ENCODE peak calls at places on chromosomes 6 and 20, in ten cellular contexts. One of them, this sample, is unnamed.

GRCh38 chr6:1949533-1949932 is 295.9 kb downstream of the GMDS start:
- DNase-seq in hepatocyte: no peak
- DNase-seq in HepG2: peak
- DNase-seq in neural progenitor cell: no peak
- DNase-seq in fibroblast of lung: peak
- DNase-seq in keratinocyte: no peak
- DNase-seq in MM.1S: no peak
- DNase-seq in GM23338: no peak
- DNase-seq in endothelial cell of umbilical vein: no peak
- DNase-seq in astrocyte: peak
- DNase-seq in this sample: no peak

GRCh38 chr6:91477688-91478087 is 890.8 kb upstream of the MAP3K7 start:
- DNase-seq in hepatocyte: no peak
- DNase-seq in HepG2: no peak
- DNase-seq in neural progenitor cell: no peak
- DNase-seq in fibroblast of lung: no peak
- DNase-seq in keratinocyte: no peak
- DNase-seq in MM.1S: no peak
- DNase-seq in GM23338: no peak
- DNase-seq in endothelial cell of umbilical vein: no peak
- DNase-seq in astrocyte: no peak
- DNase-seq in this sample: no peak

GRCh38 chr6:144302701-144303351 is 17.7 kb downstream of the UTRN start:
- DNase-seq in hepatocyte: no peak
- DNase-seq in HepG2: peak
- DNase-seq in neural progenitor cell: no peak
- DNase-seq in fibroblast of lung: no peak
- DNase-seq in keratinocyte: no peak
- DNase-seq in MM.1S: no peak
- DNase-seq in GM23338: peak
- DNase-seq in endothelial cell of umbilical vein: no peak
- DNase-seq in astrocyte: peak
- DNase-seq in this sample: no peak

GRCh38 chr6:18444176-18444575 is 57.0 kb downstream of the RNF144B start:
- DNase-seq in hepatocyte: no peak
- DNase-seq in HepG2: no peak
- DNase-seq in neural progenitor cell: no peak
- DNase-seq in fibroblast of lung: peak
- DNase-seq in keratinocyte: no peak
- DNase-seq in MM.1S: no peak
- DNase-seq in GM23338: no peak
- DNase-seq in endothelial cell of umbilical vein: no peak
- DNase-seq in astrocyte: peak
- DNase-seq in this sample: no peak

GRCh38 chr20:38046572-38046971 is 13.0 kb downstream of the RPRD1B start:
- DNase-seq in hepatocyte: no peak
- DNase-seq in HepG2: no peak
- DNase-seq in neural progenitor cell: no peak
- DNase-seq in fibroblast of lung: no peak
- DNase-seq in keratinocyte: no peak
- DNase-seq in MM.1S: no peak
- DNase-seq in GM23338: peak
- DNase-seq in endothelial cell of umbilical vein: no peak
- DNase-seq in astrocyte: no peak
- DNase-seq in this sample: no peak

GRCh38 chr6:138308728-138309110 is 69.0 kb upstream of the SMIM28 start:
- DNase-seq in hepatocyte: no peak
- DNase-seq in HepG2: no peak
- DNase-seq in neural progenitor cell: no peak
- DNase-seq in fibroblast of lung: no peak
- DNase-seq in keratinocyte: no peak
- DNase-seq in MM.1S: no peak
- DNase-seq in GM23338: no peak
- DNase-seq in endothelial cell of umbilical vein: no peak
- DNase-seq in astrocyte: no peak
- DNase-seq in this sample: no peak

GRCh38 chr6:26170181-26170580 is 83.0 kb downstream of the HFE start:
- DNase-seq in hepatocyte: no peak
- DNase-seq in HepG2: no peak
- DNase-seq in neural progenitor cell: no peak
- DNase-seq in fibroblast of lung: no peak
- DNase-seq in keratinocyte: no peak
- DNase-seq in MM.1S: peak
- DNase-seq in GM23338: no peak
- DNase-seq in endothelial cell of umbilical vein: no peak
- DNase-seq in astrocyte: no peak
- DNase-seq in this sample: peak

GRCh38 chr6:114220241-114220640 is 122.6 kb downstream of the HS3ST5 start:
- DNase-seq in hepatocyte: no peak
- DNase-seq in HepG2: no peak
- DNase-seq in neural progenitor cell: no peak
- DNase-seq in fibroblast of lung: no peak
- DNase-seq in keratinocyte: no peak
- DNase-seq in MM.1S: no peak
- DNase-seq in GM23338: no peak
- DNase-seq in endothelial cell of umbilical vein: no peak
- DNase-seq in astrocyte: no peak
- DNase-seq in this sample: no peak

GRCh38 chr6:152129606-152130249 is 322.2 kb downstream of the ESR1 start:
- DNase-seq in hepatocyte: no peak
- DNase-seq in HepG2: no peak
- DNase-seq in neural progenitor cell: no peak
- DNase-seq in fibroblast of lung: peak
- DNase-seq in keratinocyte: no peak
- DNase-seq in MM.1S: no peak
- DNase-seq in GM23338: peak
- DNase-seq in endothelial cell of umbilical vein: peak
- DNase-seq in astrocyte: no peak
- DNase-seq in this sample: no peak

GRCh38 chr20:51220293-51220706 is 197.4 kb upstream of the KCNG1 start:
- DNase-seq in hepatocyte: peak
- DNase-seq in HepG2: peak
- DNase-seq in neural progenitor cell: peak
- DNase-seq in fibroblast of lung: peak
- DNase-seq in keratinocyte: no peak
- DNase-seq in MM.1S: no peak
- DNase-seq in GM23338: peak
- DNase-seq in endothelial cell of umbilical vein: peak
- DNase-seq in astrocyte: no peak
- DNase-seq in this sample: peak

GRCh38 chr6:110681543-110682459 is 133.5 kb downstream of the CDK19 start:
- DNase-seq in hepatocyte: peak
- DNase-seq in HepG2: peak
- DNase-seq in neural progenitor cell: no peak
- DNase-seq in fibroblast of lung: no peak
- DNase-seq in keratinocyte: no peak
- DNase-seq in MM.1S: no peak
- DNase-seq in GM23338: no peak
- DNase-seq in endothelial cell of umbilical vein: no peak
- DNase-seq in astrocyte: no peak
- DNase-seq in this sample: no peak

GRCh38 chr6:127939442-127940066 is 38.7 kb upstream of the THEMIS start:
- DNase-seq in hepatocyte: no peak
- DNase-seq in HepG2: no peak
- DNase-seq in neural progenitor cell: no peak
- DNase-seq in fibroblast of lung: peak
- DNase-seq in keratinocyte: no peak
- DNase-seq in MM.1S: peak
- DNase-seq in GM23338: peak
- DNase-seq in endothelial cell of umbilical vein: peak
- DNase-seq in astrocyte: no peak
- DNase-seq in this sample: no peak

GRCh38 chr6:149840345-149841075 is 23.6 kb downstream of the LRP11 start:
- DNase-seq in hepatocyte: peak
- DNase-seq in HepG2: peak
- DNase-seq in neural progenitor cell: peak
- DNase-seq in fibroblast of lung: peak
- DNase-seq in keratinocyte: no peak
- DNase-seq in MM.1S: peak
- DNase-seq in GM23338: peak
- DNase-seq in endothelial cell of umbilical vein: peak
- DNase-seq in astrocyte: peak
- DNase-seq in this sample: peak
- TF ChIP-seq CTCF in hepatocyte: peak
- TF ChIP-seq CTCF in HepG2: peak
- TF ChIP-seq CTCF in neural progenitor cell: peak
- TF ChIP-seq CTCF in fibroblast of lung: peak
- TF ChIP-seq CTCF in keratinocyte: peak
- TF ChIP-seq CTCF in MM.1S: peak
- TF ChIP-seq CTCF in GM23338: peak
- TF ChIP-seq CTCF in endothelial cell of umbilical vein: peak
- TF ChIP-seq CTCF in astrocyte: peak
- TF ChIP-seq CTCF in this sample: peak

GRCh38 chr6:43076093-43076927 is at the start of gene PTK7:
- DNase-seq in hepatocyte: peak
- DNase-seq in HepG2: peak
- DNase-seq in neural progenitor cell: peak
- DNase-seq in fibroblast of lung: peak
- DNase-seq in keratinocyte: no peak
- DNase-seq in MM.1S: no peak
- DNase-seq in GM23338: peak
- DNase-seq in endothelial cell of umbilical vein: peak
- DNase-seq in astrocyte: no peak
- DNase-seq in this sample: peak
- TF ChIP-seq EZH2 in hepatocyte: no peak
- TF ChIP-seq EZH2 in HepG2: no peak
- TF ChIP-seq EZH2 in neural progenitor cell: no peak
- TF ChIP-seq EZH2 in fibroblast of lung: no peak
- TF ChIP-seq EZH2 in keratinocyte: no peak
- TF ChIP-seq EZH2 in MM.1S: peak
- TF ChIP-seq EZH2 in GM23338: no peak
- TF ChIP-seq EZH2 in endothelial cell of umbilical vein: no peak
- TF ChIP-seq EZH2 in astrocyte: no peak
- TF ChIP-seq EZH2 in this sample: no peak

GRCh38 chr6:112595201-112595600 is 248.1 kb downstream of the RFPL4B start:
- DNase-seq in hepatocyte: no peak
- DNase-seq in HepG2: no peak
- DNase-seq in neural progenitor cell: no peak
- DNase-seq in fibroblast of lung: no peak
- DNase-seq in keratinocyte: no peak
- DNase-seq in MM.1S: no peak
- DNase-seq in GM23338: no peak
- DNase-seq in endothelial cell of umbilical vein: no peak
- DNase-seq in astrocyte: peak
- DNase-seq in this sample: no peak

GRCh38 chr6:112603726-112604125 is 256.6 kb downstream of the RFPL4B start:
- DNase-seq in hepatocyte: no peak
- DNase-seq in HepG2: no peak
- DNase-seq in neural progenitor cell: no peak
- DNase-seq in fibroblast of lung: no peak
- DNase-seq in keratinocyte: no peak
- DNase-seq in MM.1S: no peak
- DNase-seq in GM23338: no peak
- DNase-seq in endothelial cell of umbilical vein: no peak
- DNase-seq in astrocyte: no peak
- DNase-seq in this sample: no peak

GRCh38 chr6:112595841-112596240 is 248.7 kb downstream of the RFPL4B start:
- DNase-seq in hepatocyte: no peak
- DNase-seq in HepG2: no peak
- DNase-seq in neural progenitor cell: no peak
- DNase-seq in fibroblast of lung: no peak
- DNase-seq in keratinocyte: no peak
- DNase-seq in MM.1S: no peak
- DNase-seq in GM23338: no peak
- DNase-seq in endothelial cell of umbilical vein: no peak
- DNase-seq in astrocyte: peak
- DNase-seq in this sample: no peak

GRCh38 chr6:112600168-112600567 is 253.0 kb downstream of the RFPL4B start:
- DNase-seq in hepatocyte: no peak
- DNase-seq in HepG2: no peak
- DNase-seq in neural progenitor cell: no peak
- DNase-seq in fibroblast of lung: no peak
- DNase-seq in keratinocyte: no peak
- DNase-seq in MM.1S: no peak
- DNase-seq in GM23338: no peak
- DNase-seq in endothelial cell of umbilical vein: no peak
- DNase-seq in astrocyte: no peak
- DNase-seq in this sample: peak
- TF ChIP-seq CTCF in hepatocyte: no peak
- TF ChIP-seq CTCF in HepG2: no peak
- TF ChIP-seq CTCF in neural progenitor cell: peak
- TF ChIP-seq CTCF in fibroblast of lung: no peak
- TF ChIP-seq CTCF in keratinocyte: no peak
- TF ChIP-seq CTCF in MM.1S: no peak
- TF ChIP-seq CTCF in GM23338: peak
- TF ChIP-seq CTCF in endothelial cell of umbilical vein: no peak
- TF ChIP-seq CTCF in astrocyte: no peak
- TF ChIP-seq CTCF in this sample: peak

GRCh38 chr6:106974999-106975698 is 620 bp upstream of the CD24 start:
- DNase-seq in hepatocyte: peak
- DNase-seq in HepG2: no peak
- DNase-seq in neural progenitor cell: peak
- DNase-seq in fibroblast of lung: no peak
- DNase-seq in keratinocyte: no peak
- DNase-seq in MM.1S: peak
- DNase-seq in GM23338: peak
- DNase-seq in endothelial cell of umbilical vein: no peak
- DNase-seq in astrocyte: peak
- DNase-seq in this sample: peak
- TF ChIP-seq EZH2 in hepatocyte: no peak
- TF ChIP-seq EZH2 in HepG2: no peak
- TF ChIP-seq EZH2 in neural progenitor cell: no peak
- TF ChIP-seq EZH2 in fibroblast of lung: peak
- TF ChIP-seq EZH2 in keratinocyte: no peak
- TF ChIP-seq EZH2 in MM.1S: no peak
- TF ChIP-seq EZH2 in GM23338: no peak
- TF ChIP-seq EZH2 in endothelial cell of umbilical vein: peak
- TF ChIP-seq EZH2 in astrocyte: peak
- TF ChIP-seq EZH2 in this sample: peak

GRCh38 chr20:25310268-25310920 is 62.5 kb downstream of the PYGB start:
- DNase-seq in hepatocyte: peak
- DNase-seq in HepG2: peak
- DNase-seq in neural progenitor cell: peak
- DNase-seq in fibroblast of lung: peak
- DNase-seq in keratinocyte: no peak
- DNase-seq in MM.1S: peak
- DNase-seq in GM23338: peak
- DNase-seq in endothelial cell of umbilical vein: peak
- DNase-seq in astrocyte: peak
- DNase-seq in this sample: peak
- TF ChIP-seq CTCF in hepatocyte: peak
- TF ChIP-seq CTCF in HepG2: peak
- TF ChIP-seq CTCF in neural progenitor cell: peak
- TF ChIP-seq CTCF in fibroblast of lung: peak
- TF ChIP-seq CTCF in keratinocyte: peak
- TF ChIP-seq CTCF in MM.1S: peak
- TF ChIP-seq CTCF in GM23338: peak
- TF ChIP-seq CTCF in endothelial cell of umbilical vein: peak
- TF ChIP-seq CTCF in astrocyte: peak
- TF ChIP-seq CTCF in this sample: peak